ENCODE peak calls at places on chromosomes 4 and X, in nine cellular contexts. F is CD8-positive, alpha-beta T cell; E is midbrain; H is naive B cell; X is fibroblast of mammary gland; Q is tibial artery; Z is activated T-cell treated with anti-CD3 and anti-CD28 coated beads, Interleukin-2, amount 50 U/mL, for 48 hours; W is NAMALWA; G is mucosa of descending colon. D is an unnamed sample.

GRCh38 chrX:100874240-100874798 is at the start of gene NOX1:
- DNase-seq in F (no peak), E (no peak), H (no peak), X (no peak), Q (no peak), Z (no peak), W (no peak), G (peak; percentile 49), D (no peak)

GRCh38 chr4:26746742-26747351 is 113.8 kb upstream of the STIM2 start:
- DNase-seq in F (no peak), E (no peak), H (no peak), X (no peak), Q (no peak), Z (peak; percentile 53), W (no peak), G (no peak), D (no peak)

GRCh38 chrX:111352424-111352823 is 59.6 kb downstream of the DCX start:
- DNase-seq in F (no peak), E (no peak), H (no peak), X (peak; percentile 94), Q (peak; percentile 57), Z (no peak), W (no peak), G (peak; percentile 19), D (peak; percentile 23)

GRCh38 chr4:19838858-19839257 is 412.8 kb upstream of the SLIT2 start:
- DNase-seq in F (no peak), E (no peak), H (no peak), X (no peak), Q (no peak), Z (no peak), W (no peak), G (no peak), D (no peak)

GRCh38 chrX:65528705-65529340 is 5.8 kb downstream of the LAS1L start:
- DNase-seq in F (peak; percentile 54), E (peak; percentile 49), H (peak; percentile 32), X (peak; percentile 30), Q (no peak), Z (peak; percentile 73), W (peak; percentile 46), G (peak; percentile 64), D (no peak)

GRCh38 chrX:40177942-40178715 is 80.4 kb upstream of the BCOR start:
- DNase-seq in F (no peak), E (no peak), H (no peak), X (no peak), Q (no peak), Z (peak; percentile 23), W (peak; percentile 58), G (no peak), D (no peak)

GRCh38 chr4:73707918-73708577 is 32.3 kb upstream of the CXCL8 start:
- DNase-seq in F (no peak), E (no peak), H (no peak), X (peak; percentile 90), Q (peak; percentile 78), Z (no peak), W (no peak), G (peak; percentile 53), D (peak; percentile 54)

GRCh38 chr4:243407-243806 is 61.9 kb downstream of the ZNF732 start:
- DNase-seq in F (no peak), E (no peak), H (no peak), X (no peak), Q (no peak), Z (no peak), W (no peak), G (no peak), D (no peak)

GRCh38 chr4:126106658-126107057 is 791.9 kb downstream of the FAT4 start:
- DNase-seq in F (no peak), E (no peak), H (no peak), X (peak; percentile 6), Q (no peak), Z (no peak), W (peak; percentile 49), G (no peak), D (no peak)

GRCh38 chrX:112356031-112356430 is 273.5 kb upstream of the TRPC5 start:
- DNase-seq in F (no peak), E (no peak), H (no peak), X (no peak), Q (no peak), Z (no peak), W (no peak), G (no peak), D (no peak)